ENCODE peak calls at places on chromosomes 3 and 15, in nine cellular contexts. L is GM12865, F is neuronal stem cell, Q is psoas muscle, R is adrenal gland, K is right lobe of liver, X is endothelial cell of umbilical vein, Y is ovary, M is foreskin fibroblast. T is an unnamed sample.
A peak's percentile ranks its signal among the peaks of the same experiment; 100 is the strongest.

GRCh38 chr3:67461667-67462142 is 192.7 kb downstream of the SUCLG2 start:
- DNase-seq in M (peak; percentile 45), F (no peak), R (no peak), L (no peak), K (no peak), X (peak; percentile 58), Y (peak; percentile 38), Q (peak; percentile 49), T (no peak)

GRCh38 chr15:98873441-98874218 is 134.0 kb downstream of the PGPEP1L start:
- DNase-seq in R (no peak), Y (no peak), Q (no peak), L (peak; percentile 70), F (no peak), X (no peak), M (peak; percentile 96), K (no peak), T (peak; percentile 76)

GRCh38 chr3:32399030-32399620 is 7.5 kb downstream of the CMTM7 start:
- DNase-seq in K (no peak), Q (no peak), R (no peak), L (peak; percentile 62), F (peak; percentile 51), Y (no peak), M (peak; percentile 71), X (peak; percentile 73), T (no peak)

GRCh38 chr3:32813180-32813579 is 4.6 kb upstream of the TRIM71 start:
- DNase-seq in F (no peak), Q (no peak), M (no peak), K (no peak), Y (no peak), X (no peak), R (no peak), L (no peak), T (no peak)

GRCh38 chr3:43852066-43852465 is 161.3 kb downstream of the ABHD5 start:
- DNase-seq in Y (no peak), M (peak; percentile 92), K (no peak), Q (no peak), L (no peak), F (no peak), R (no peak), X (no peak), T (peak; percentile 39)

GRCh38 chr3:42704136-42704841 is 1.7 kb upstream of the HHATL start:
- DNase-seq in Q (no peak), Y (no peak), F (no peak), M (no peak), K (no peak), L (no peak), R (no peak), X (no peak), T (no peak)

GRCh38 chr15:66766282-66767228 is 64.5 kb downstream of the SMAD6 start:
- DNase-seq in L (no peak), Y (no peak), M (peak; percentile 80), F (no peak), K (no peak), Q (no peak), R (no peak), X (no peak), T (no peak)

GRCh38 chr3:22269827-22270226 is 518.8 kb upstream of the ZNF385D start:
- DNase-seq in F (no peak), M (peak; percentile 65), L (no peak), Y (no peak), K (no peak), R (no peak), X (no peak), Q (no peak), T (no peak)

GRCh38 chr15:78194568-78194925 is 39.8 kb downstream of the ACSBG1 start:
- DNase-seq in X (no peak), K (peak; percentile 42), Y (no peak), L (no peak), M (no peak), R (peak; percentile 20), Q (no peak), F (no peak), T (no peak)

GRCh38 chr15:58628206-58629057 is 121.1 kb downstream of the ADAM10 start:
- DNase-seq in F (no peak), Q (no peak), X (peak; percentile 61), R (no peak), Y (no peak), K (no peak), L (peak; percentile 7), M (no peak), T (no peak)

GRCh38 chr3:64627471-64628321 is 60.1 kb downstream of the ADAMTS9 start:
- DNase-seq in X (peak; percentile 31), M (no peak), K (peak; percentile 51), Q (no peak), Y (no peak), L (no peak), R (no peak), F (no peak), T (no peak)

GRCh38 chr15:80210612-80211554 is 41.1 kb downstream of the CTXND1 start:
- DNase-seq in X (no peak), L (peak; percentile 35), K (peak; percentile 84), Y (no peak), R (no peak), Q (no peak), F (no peak), M (no peak), T (no peak)

GRCh38 chr3:180135101-180135500 is 98.4 kb upstream of the PEX5L start:
- DNase-seq in Y (no peak), R (no peak), M (no peak), X (no peak), Q (no peak), F (no peak), L (no peak), K (no peak), T (no peak)

GRCh38 chr3:152380048-152380447 is 111.3 kb downstream of the MBNL1 start:
- DNase-seq in L (no peak), X (no peak), F (no peak), Y (no peak), Q (no peak), R (no peak), K (no peak), M (no peak), T (no peak)
- H3K4me3 ChIP-seq in L (no peak overlapping the region), X (no peak overlapping the region), F (no peak overlapping the region), Y (no peak overlapping the region), Q (peak overlapping the region; percentile 61), R (no peak overlapping the region), K (no peak overlapping the region), M (no peak overlapping the region), T (no peak overlapping the region)

GRCh38 chr15:96290679-96291078 is 39.8 kb upstream of the NR2F2 start:
- DNase-seq in X (no peak), Q (no peak), R (no peak), M (no peak), Y (no peak), K (no peak), F (no peak), L (no peak), T (no peak)

GRCh38 chr15:96285306-96285705 is 45.2 kb upstream of the NR2F2 start:
- DNase-seq in Y (peak; percentile 66), X (no peak), M (peak; percentile 95), L (no peak), F (no peak), K (no peak), Q (no peak), R (no peak), T (peak; percentile 81)

GRCh38 chr15:96285715-96286367 is 44.7 kb upstream of the NR2F2 start:
- DNase-seq in R (no peak), K (no peak), Y (peak; percentile 61), X (no peak), L (no peak), Q (peak; percentile 84), F (no peak), M (peak; percentile 15), T (no peak)
- H3K4me3 ChIP-seq in R (no peak overlapping the region), K (no peak overlapping the region), Y (no peak overlapping the region), X (no peak overlapping the region), L (no peak overlapping the region), Q (peak overlapping the region; percentile 29), F (no peak overlapping the region), M (no peak overlapping the region), T (no peak overlapping the region)

GRCh38 chr3:156750191-156750873 is 75.8 kb upstream of the LEKR1 start:
- DNase-seq in R (no peak), L (no peak), Y (no peak), X (no peak), K (no peak), F (no peak), Q (no peak), M (peak; percentile 74), T (peak; percentile 16)

GRCh38 chr3:156749244-156749643 is 74.9 kb downstream of the TIPARP start:
- DNase-seq in X (no peak), Q (no peak), R (no peak), L (no peak), Y (no peak), M (peak; percentile 70), F (no peak), K (no peak), T (no peak)

GRCh38 chr3:156747046-156747445 is 72.7 kb downstream of the TIPARP start:
- DNase-seq in Y (no peak), L (no peak), M (no peak), X (no peak), F (no peak), Q (no peak), K (no peak), R (no peak), T (no peak)

GRCh38 chr3:156751461-156752025 is 74.6 kb upstream of the LEKR1 start:
- DNase-seq in X (peak; percentile 18), M (peak; percentile 98), Y (peak; percentile 57), R (no peak), F (no peak), K (no peak), Q (peak; percentile 62), L (no peak), T (peak; percentile 96)

GRCh38 chr3:156750874-156751245 is 75.3 kb upstream of the LEKR1 start:
- DNase-seq in X (no peak), K (no peak), F (no peak), M (peak; percentile 73), Y (no peak), L (no peak), R (no peak), Q (no peak), T (peak; percentile 25)
- H3K4me3 ChIP-seq in X (no peak overlapping the region), K (no peak overlapping the region), F (no peak overlapping the region), M (peak overlapping the region; percentile 16), Y (no peak overlapping the region), L (no peak overlapping the region), R (no peak overlapping the region), Q (no peak overlapping the region), T (no peak overlapping the region)

GRCh38 chr3:58353722-58354553 is 21.2 kb downstream of the PXK start:
- DNase-seq in R (no peak), M (peak; percentile 54), L (peak; percentile 15), Q (no peak), F (no peak), X (no peak), Y (no peak), K (no peak), T (no peak)
- H3K4me3 ChIP-seq in R (no peak overlapping the region), M (no peak overlapping the region), L (no peak overlapping the region), Q (no peak overlapping the region), F (no peak overlapping the region), X (no peak overlapping the region), Y (no peak overlapping the region), K (no peak overlapping the region), T (no peak overlapping the region)

DNA sequence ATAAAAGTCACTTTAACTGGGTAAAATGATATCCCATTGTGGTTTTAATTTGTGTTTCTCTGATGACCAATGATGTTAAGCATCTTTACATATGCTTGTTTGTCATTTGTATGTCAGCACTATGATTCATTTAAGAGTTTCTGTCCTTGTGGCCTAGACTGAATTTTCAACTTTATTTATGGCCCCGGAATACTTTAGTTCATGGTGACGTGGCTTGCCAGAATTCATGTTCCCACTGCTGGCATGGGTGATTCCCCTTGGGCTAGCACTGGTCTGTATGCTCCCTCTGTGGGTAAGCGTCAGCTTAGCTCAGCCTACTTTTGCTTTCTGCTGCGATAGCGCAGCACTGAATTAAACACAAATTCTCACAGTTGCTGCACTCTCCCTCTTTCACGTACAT is 436.3 kb upstream of the SGO1 start:
- DNase-seq in L (no peak), Q (no peak), Y (no peak), K (no peak), F (no peak), X (no peak), R (no peak), M (peak; percentile 87), T (peak; percentile 68)
- H3K4me3 ChIP-seq in L (no peak overlapping the region), Q (no peak overlapping the region), Y (no peak overlapping the region), K (no peak overlapping the region), F (no peak overlapping the region), X (no peak overlapping the region), R (no peak overlapping the region), M (no peak overlapping the region), T (no peak overlapping the region)

T was measured in BJ.